ENCODE peak calls at places on chromosome 16, in four cellular contexts. B is LoVo; W is G401; C is activated gamma-delta T cell treated with anti-CD3 and anti-CD28 coated beads, Interleukin-2, amount 50 U/mL, for 16 hours. G is an unnamed sample.

GRCh38 chr16:49754495-49755290 is 101.2 kb downstream of the ZNF423 start:
- DNase-seq in W (no peak), B (no peak), C (no peak), G (no peak)

GRCh38 chr16:27217256-27217655 is 13.9 kb downstream of the KDM8 start:
- DNase-seq in B (no peak), W (peak), C (no peak), G (peak)

GRCh38 chr16:66964049-66964448 is 3.0 kb downstream of the CES3 start:
- DNase-seq in C (no peak), W (no peak), B (no peak), G (no peak)

GRCh38 chr16:77613115-77613514 is 109.2 kb upstream of the NUDT7 start:
- DNase-seq in W (no peak), B (no peak), C (no peak), G (no peak)

GRCh38 chr16:1920727-1921155 is 2.5 kb upstream of the HS3ST6 start:
- DNase-seq in C (no peak), W (peak), B (no peak), G (no peak)

GRCh38 chr16:48462146-48462740 is 77.0 kb upstream of the SIAH1 start:
- DNase-seq in W (no peak), B (no peak), C (no peak), G (no peak)

GRCh38 chr16:56277040-56277439 is 85.8 kb downstream of the GNAO1 start:
- DNase-seq in W (peak), C (no peak), B (no peak), G (no peak)

GRCh38 chr16:22195695-22196558 is 10.2 kb upstream of the EEF2K start:
- DNase-seq in W (peak), B (peak), C (peak), G (peak)

GRCh38 chr16:60225541-60225940 is 1491.4 kb upstream of the GOT2 start:
- DNase-seq in W (no peak), C (no peak), B (no peak), G (no peak)

GRCh38 chr16:12245923-12246290 is 269.4 kb downstream of the SNX29 start:
- DNase-seq in B (no peak), W (no peak), C (no peak), G (no peak)

GRCh38 chr16:7380907-7381306 is 48.3 kb downstream of the RBFOX1 start:
- DNase-seq in B (no peak), C (no peak), W (no peak), G (no peak)

GRCh38 chr16:27252206-27252585 is 16.4 kb downstream of the NSMCE1 start:
- DNase-seq in B (no peak), C (no peak), W (no peak), G (no peak)

G was measured in putamen.